ENCODE peak calls at places on chromosomes 4 and X, in four cellular contexts. I is K562, H is HepG2, M is H1. R is an unnamed sample.
A peak's percentile ranks its signal among the peaks of the same experiment; 100 is the strongest.

GRCh38 chr4:37685211-37685725 is 908 bp downstream of the RELL1 start:
- DNase-seq in M (no peak), H (no peak), I (no peak), R (no peak)

GRCh38 chrX:119573840-119574393 is 446 bp upstream of the UBE2A start:
- DNase-seq in M (no peak), I (peak; percentile 48), H (peak; percentile 10), R (peak; percentile 57)

GRCh38 chr4:149523039-149523438 is 292.6 kb downstream of the IQCM start:
- DNase-seq in H (no peak), M (no peak), I (no peak), R (no peak)

GRCh38 chrX:101208152-101208905 is 11.3 kb upstream of the DRP2 start:
- DNase-seq in M (no peak), H (peak; percentile 4), I (no peak), R (no peak)

GRCh38 chrX:154511761-154512160 is 4.3 kb downstream of the FAM3A start:
- DNase-seq in M (no peak), H (no peak), I (no peak), R (no peak)

GRCh38 chrX:82816572-82816971 is 691.5 kb upstream of the POU3F4 start:
- DNase-seq in H (no peak), I (no peak), M (no peak), R (no peak)

GRCh38 chr4:152643153-152644035 is 36.4 kb downstream of the TMEM154 start:
- DNase-seq in M (no peak), I (no peak), H (no peak), R (no peak)

GRCh38 chr4:174559894-174560293 is 37.6 kb upstream of the HPGD start:
- DNase-seq in I (no peak), H (no peak), M (no peak), R (no peak)

GRCh38 chr4:149964001-149964400 is 114.2 kb upstream of the DCLK2 start:
- DNase-seq in M (no peak), H (no peak), I (no peak), R (no peak)

GRCh38 chrX:56762707-56763555 is 33.9 kb downstream of the NBDY start:
- DNase-seq in M (no peak), I (no peak), H (no peak), R (no peak)

GRCh38 chr4:57443308-57444243 is 333.4 kb upstream of the IGFBP7 start:
- DNase-seq in I (no peak), H (no peak), M (no peak), R (no peak)

GRCh38 chr4:170716868-170717267 is 627.1 kb upstream of the AADAT start:
- DNase-seq in I (no peak), H (no peak), M (no peak), R (no peak)
- TF ChIP-seq CTCF in I (no peak), H (no peak), M (no peak), R (no peak)

DNA sequence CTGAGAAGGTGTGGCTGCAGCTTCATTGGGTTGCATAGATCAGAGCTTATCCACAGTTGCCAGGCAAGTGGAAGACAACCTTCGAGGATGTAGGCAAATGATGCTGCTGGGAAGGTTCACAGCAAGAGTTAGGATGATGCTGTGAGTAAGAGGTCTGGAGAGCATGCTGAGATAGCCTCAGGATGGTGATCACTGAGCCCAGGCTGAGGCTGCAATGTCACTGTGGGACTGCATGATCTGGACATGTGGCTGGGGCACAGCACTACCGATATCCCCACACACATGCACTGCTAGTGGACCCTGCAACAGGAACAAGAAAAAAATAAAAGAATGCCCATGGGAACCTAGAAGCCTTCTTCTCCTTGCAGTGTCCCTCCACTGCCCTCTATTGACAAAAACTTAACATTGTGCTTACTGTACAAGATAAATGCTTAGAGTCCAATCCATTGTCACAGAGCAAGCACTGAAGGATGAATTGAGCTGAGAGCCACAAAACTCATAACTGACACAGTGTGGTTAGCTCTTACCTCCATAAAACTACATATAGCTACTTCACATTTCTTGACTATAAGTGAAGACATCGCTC is 105.6 kb downstream of the CNKSR2 start:
- DNase-seq in M (no peak), I (no peak), H (peak; percentile 48), R (peak; percentile 67)
- TF ChIP-seq RAD21 in M (peak; percentile 75), I (peak; percentile 31), H (no peak), R (peak; percentile 75)

GRCh38 chrX:95152810-95153209 is 1478.8 kb downstream of the FAM133A start:
- DNase-seq in M (no peak), H (no peak), I (no peak), R (no peak)

DNA sequence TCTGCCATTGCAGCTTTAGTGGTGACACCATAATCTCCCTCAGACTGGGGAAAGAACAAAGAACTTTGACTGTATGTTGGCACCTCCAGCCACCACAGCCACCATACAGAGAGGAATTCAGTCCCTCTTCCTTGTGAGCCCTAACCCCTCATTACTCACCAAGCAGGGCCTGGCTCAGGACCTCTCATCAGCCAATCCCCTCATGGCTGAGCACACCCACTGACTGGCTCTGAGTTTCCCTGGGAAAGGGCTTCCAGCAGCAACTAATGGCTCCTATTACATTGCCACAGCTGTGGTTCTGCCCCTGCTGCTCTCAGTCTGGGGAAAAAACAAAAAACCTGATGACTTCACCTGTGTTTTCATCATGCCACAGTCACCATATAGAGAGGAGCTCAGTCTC is 1482.6 kb downstream of the FAM133A start:
- DNase-seq in I (no peak), H (no peak), M (no peak), R (no peak)
- TF ChIP-seq RNF2 in I (no peak), H (no peak), M (no peak), R (no peak)

GRCh38 chr4:2462992-2463762 is 5.7 kb upstream of the RNF4 start:
- DNase-seq in I (no peak), M (no peak), H (no peak), R (no peak)
- TF ChIP-seq CTCF in I (no peak), M (no peak), H (no peak), R (no peak)

DNA sequence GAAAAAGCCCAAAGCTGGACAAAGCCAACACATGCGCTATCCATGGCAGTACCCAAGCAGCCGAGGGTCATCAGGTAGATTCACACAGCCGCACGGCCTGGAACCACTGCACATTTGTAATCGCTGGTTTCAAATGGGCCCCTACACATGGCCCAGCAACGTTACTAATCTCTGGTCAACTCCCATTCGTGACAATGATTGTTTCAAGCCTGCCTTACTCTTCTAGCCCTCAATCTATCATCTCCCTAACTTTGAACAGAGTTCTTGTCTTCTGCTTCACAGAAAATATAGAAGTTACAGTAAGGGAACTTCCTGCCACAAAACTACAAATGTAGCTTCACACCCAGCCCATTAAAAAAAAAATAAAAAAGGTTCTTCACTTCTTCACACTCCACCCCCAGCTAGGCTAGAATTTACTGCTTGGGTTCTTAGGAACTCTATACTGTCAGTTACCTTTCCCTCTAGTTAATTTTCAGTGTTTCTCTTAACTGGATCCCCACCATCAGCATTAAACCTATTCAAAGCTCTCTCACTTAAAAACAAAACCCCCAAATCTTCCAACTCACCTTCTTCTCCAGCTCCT is 24.2 kb downstream of the CASP3 start:
- DNase-seq in H (no peak), M (no peak), I (no peak), R (no peak)
- TF ChIP-seq RAD21 in H (no peak), M (no peak), I (no peak), R (no peak)

DNA sequence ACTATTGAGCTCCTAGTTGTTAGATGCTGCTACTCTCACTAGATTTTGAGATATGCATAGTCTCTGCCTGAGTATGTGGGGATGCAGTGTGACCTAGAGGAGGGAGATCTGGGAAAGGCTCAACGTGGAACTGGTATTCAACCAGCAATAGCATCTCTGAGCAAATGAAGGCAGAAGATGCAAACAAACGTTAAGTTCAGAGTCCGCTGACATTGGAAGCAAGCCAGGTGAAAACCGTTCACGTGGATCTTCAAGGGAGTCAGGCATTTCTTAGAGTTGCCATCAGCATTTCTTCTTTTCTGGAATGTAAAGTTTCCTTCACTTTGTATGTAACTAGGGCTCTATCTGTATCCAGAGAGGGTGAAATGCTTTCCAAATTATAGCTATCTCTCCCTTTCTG is 59.9 kb downstream of the C4orf51 start:
- DNase-seq in H (no peak), I (no peak), M (no peak), R (no peak)
- TF ChIP-seq RNF2 in H (no peak), I (no peak), M (no peak), R (no peak)

R was measured in A549.